ENCODE peak calls at places on chromosomes 1 and 21, in ten cellular contexts. Y is endothelial cell; F is D721Med; U is CD4-positive, alpha-beta T cell; X is endodermal cell; P is IMR-90; J is GM12864; M is HL-60; S is BJ; L is neural progenitor cell. Q is an unnamed sample.

GRCh38 chr1:46041551-46041950 is 90.9 kb downstream of the PIK3R3 start:
- DNase-seq in Y (no peak), F (no peak), U (no peak), X (no peak), P (no peak), J (no peak), M (no peak), S (no peak), L (no peak), Q (no peak)

GRCh38 chr1:56060901-56061300 is 518.5 kb downstream of the PLPP3 start:
- DNase-seq in Y (no peak), F (no peak), U (no peak), X (no peak), P (peak), J (no peak), M (no peak), S (peak), L (no peak), Q (no peak)

GRCh38 chr1:25769625-25770024 is 30.4 kb upstream of the SELENON start:
- DNase-seq in Y (no peak), F (no peak), U (no peak), X (no peak), P (no peak), J (no peak), M (no peak), S (no peak), L (no peak), Q (no peak)

GRCh38 chr1:41481109-41481775 is 3.2 kb downstream of the EDN2 start:
- DNase-seq in Y (no peak), F (no peak), U (no peak), X (no peak), P (no peak), J (no peak), M (no peak), S (no peak), L (no peak), Q (no peak)

GRCh38 chr1:167503626-167504458 is 14.5 kb downstream of the CD247 start:
- DNase-seq in Y (no peak), F (no peak), U (no peak), X (peak), P (no peak), J (no peak), M (no peak), S (no peak), L (no peak), Q (no peak)

GRCh38 chr1:89942825-89943658 is 51.9 kb upstream of the ZNF326 start:
- DNase-seq in Y (no peak), F (no peak), U (no peak), X (no peak), P (peak), J (no peak), M (peak), S (no peak), L (no peak), Q (no peak)

GRCh38 chr1:23526329-23527041 is 4.5 kb downstream of the E2F2 start:
- DNase-seq in Y (no peak), F (no peak), U (no peak), X (no peak), P (no peak), J (no peak), M (no peak), S (no peak), L (no peak), Q (no peak)

GRCh38 chr1:112325504-112325903 is 70.5 kb upstream of the CTTNBP2NL start:
- DNase-seq in Y (no peak), F (no peak), U (no peak), X (peak), P (no peak), J (no peak), M (no peak), S (no peak), L (peak), Q (no peak)

GRCh38 chr1:59738591-59739015 is 76.1 kb upstream of the HOOK1 start:
- DNase-seq in Y (no peak), F (no peak), U (no peak), X (no peak), P (peak), J (no peak), M (no peak), S (no peak), L (no peak), Q (no peak)

GRCh38 chr1:235161685-235162327 is 756 bp upstream of the RBM34 start:
- DNase-seq in Y (no peak), F (no peak), U (no peak), X (peak), P (no peak), J (no peak), M (no peak), S (no peak), L (peak), Q (no peak)

GRCh38 chr1:20100632-20101355 is 18.5 kb downstream of the PLA2G2D start:
- DNase-seq in Y (peak), F (no peak), U (no peak), X (peak), P (peak), J (no peak), M (no peak), S (no peak), L (peak), Q (peak)

GRCh38 chr1:32246888-32247273 is at the start of gene FAM167B:
- DNase-seq in Y (no peak), F (no peak), U (no peak), X (no peak), P (peak), J (no peak), M (no peak), S (peak), L (no peak), Q (no peak)

GRCh38 chr1:203265541-203265940 is 36.1 kb upstream of the CHIT1 start:
- DNase-seq in Y (no peak), F (no peak), U (no peak), X (no peak), P (no peak), J (no peak), M (no peak), S (no peak), L (no peak), Q (no peak)

GRCh38 chr21:42777064-42777756 is 102.1 kb downstream of the WDR4 start:
- DNase-seq in Y (no peak), F (no peak), U (no peak), X (no peak), P (no peak), J (no peak), M (no peak), S (no peak), L (no peak), Q (no peak)

GRCh38 chr1:9687876-9688582 is 36.5 kb downstream of the PIK3CD start:
- DNase-seq in Y (peak), F (no peak), U (no peak), X (peak), P (peak), J (no peak), M (no peak), S (no peak), L (peak), Q (peak)

GRCh38 chr21:45285266-45285931 is 2.3 kb downstream of the POFUT2 start:
- DNase-seq in Y (no peak), F (no peak), U (no peak), X (peak), P (no peak), J (no peak), M (no peak), S (no peak), L (no peak), Q (no peak)

GRCh38 chr1:79010589-79010988 is 4.1 kb upstream of the ADGRL4 start:
- DNase-seq in Y (no peak), F (no peak), U (no peak), X (no peak), P (no peak), J (no peak), M (no peak), S (no peak), L (no peak), Q (no peak)

GRCh38 chr1:221187174-221187573 is 307.9 kb downstream of the HLX start:
- DNase-seq in Y (no peak), F (no peak), U (no peak), X (no peak), P (peak), J (no peak), M (peak), S (no peak), L (no peak), Q (no peak)

GRCh38 chr1:36400825-36401601 is 3.3 kb upstream of the LSM10 start:
- DNase-seq in Y (peak), F (no peak), U (no peak), X (peak), P (peak), J (peak), M (peak), S (no peak), L (peak), Q (peak)

GRCh38 chr1:39623053-39623452 is 16.4 kb downstream of the HEYL start:
- DNase-seq in Y (no peak), F (no peak), U (no peak), X (no peak), P (no peak), J (no peak), M (no peak), S (no peak), L (no peak), Q (no peak)

GRCh38 chr1:166588741-166589140 is 250.5 kb upstream of the POGK start:
- DNase-seq in Y (no peak), F (no peak), U (no peak), X (no peak), P (no peak), J (no peak), M (no peak), S (no peak), L (no peak), Q (no peak)

GRCh38 chr1:18344755-18345154 is 136.0 kb upstream of the KLHDC7A start:
- DNase-seq in Y (no peak), F (peak), U (no peak), X (no peak), P (no peak), J (no peak), M (no peak), S (no peak), L (peak), Q (no peak)

GRCh38 chr1:70143052-70143659 is 62.2 kb downstream of the LRRC40 start:
- DNase-seq in Y (no peak), F (no peak), U (no peak), X (no peak), P (peak), J (no peak), M (no peak), S (no peak), L (no peak), Q (no peak)

GRCh38 chr1:52613611-52614373 is 11.6 kb downstream of the GPX7 start:
- DNase-seq in Y (no peak), F (no peak), U (no peak), X (peak), P (no peak), J (no peak), M (no peak), S (no peak), L (no peak), Q (no peak)

GRCh38 chr1:37477946-37478345 is 3.6 kb downstream of the ZC3H12A start:
- DNase-seq in Y (no peak), F (no peak), U (no peak), X (peak), P (no peak), J (no peak), M (no peak), S (no peak), L (no peak), Q (no peak)

GRCh38 chr21:31872452-31873274 is at the start of gene HUNK:
- DNase-seq in Y (peak), F (peak), U (no peak), X (peak), P (peak), J (no peak), M (no peak), S (no peak), L (peak), Q (peak)
- TF ChIP-seq CTCF in Y (no peak), F (peak), U (no peak), X (peak), P (peak), J (no peak), M (no peak), S (peak), L (no peak), Q (peak)

DNA sequence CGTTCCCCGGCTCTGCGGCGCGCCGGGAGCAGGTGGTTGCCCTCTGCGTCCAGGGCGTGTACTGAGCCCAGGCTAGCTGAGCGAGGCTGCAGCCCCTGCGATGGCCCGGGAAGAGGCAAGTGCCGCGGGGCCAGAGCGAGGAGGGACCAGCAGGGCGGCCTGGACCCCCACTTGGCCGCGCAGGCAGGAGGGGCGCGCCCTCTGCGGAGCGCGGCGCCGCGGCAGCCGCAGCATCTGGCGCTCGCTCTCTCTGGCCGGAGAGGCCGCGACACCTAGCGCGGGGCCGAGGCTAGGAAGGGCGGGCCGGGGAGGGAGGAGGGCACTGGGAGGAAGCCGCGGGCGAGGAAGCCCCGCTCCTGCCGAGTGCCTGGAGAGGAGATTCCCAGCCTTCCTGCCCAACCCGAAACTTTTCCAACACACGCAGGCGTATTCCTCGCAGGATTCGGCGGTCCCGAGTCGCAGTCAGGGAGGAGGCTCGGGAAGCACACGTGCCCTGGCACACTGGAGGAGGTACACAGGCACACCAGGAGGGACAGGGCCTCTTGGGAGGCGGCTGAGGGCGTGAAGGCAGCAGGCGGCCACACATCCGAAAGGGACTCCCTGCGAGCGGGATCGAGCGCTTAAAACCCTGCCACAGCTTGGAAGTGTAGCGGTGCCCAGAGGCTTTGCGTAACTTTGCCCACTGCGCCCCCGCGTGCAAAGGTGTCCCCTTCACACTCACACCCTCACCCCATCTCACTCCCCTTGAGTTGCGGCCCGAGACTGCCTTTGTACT is 4.8 kb upstream of the PROX1 start:
- DNase-seq in Y (peak), F (no peak), U (no peak), X (peak), P (no peak), J (no peak), M (no peak), S (no peak), L (peak), Q (peak)
- TF ChIP-seq CTCF in Y (no peak), F (no peak), U (no peak), X (peak), P (no peak), J (no peak), M (no peak), S (no peak), L (peak), Q (peak)

DNA sequence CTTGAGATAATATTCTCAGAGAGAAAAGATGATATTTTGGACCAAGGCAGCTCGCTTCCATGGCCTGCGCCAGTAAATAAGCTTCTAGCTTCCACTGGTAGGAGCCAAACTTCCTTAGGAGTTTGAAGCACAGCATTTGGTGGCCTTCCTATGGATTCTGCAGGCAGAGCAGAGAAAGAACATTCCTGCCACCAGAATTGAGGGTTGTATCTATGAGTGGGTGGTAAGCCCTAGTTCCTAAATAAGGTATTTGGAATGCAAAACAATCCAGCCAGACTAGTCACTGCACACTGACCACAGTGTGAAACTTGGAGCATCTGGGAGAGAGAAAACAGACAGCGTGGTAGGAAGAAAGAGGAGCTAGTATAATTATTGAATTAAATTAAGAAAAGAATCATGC is 54.1 kb upstream of the BCAR3 start:
- DNase-seq in Y (no peak), F (no peak), U (no peak), X (no peak), P (peak), J (no peak), M (no peak), S (peak), L (no peak), Q (no peak)
- TF ChIP-seq CTCF in Y (no peak), F (no peak), U (no peak), X (peak), P (peak), J (no peak), M (no peak), S (peak), L (no peak), Q (no peak)

DNA sequence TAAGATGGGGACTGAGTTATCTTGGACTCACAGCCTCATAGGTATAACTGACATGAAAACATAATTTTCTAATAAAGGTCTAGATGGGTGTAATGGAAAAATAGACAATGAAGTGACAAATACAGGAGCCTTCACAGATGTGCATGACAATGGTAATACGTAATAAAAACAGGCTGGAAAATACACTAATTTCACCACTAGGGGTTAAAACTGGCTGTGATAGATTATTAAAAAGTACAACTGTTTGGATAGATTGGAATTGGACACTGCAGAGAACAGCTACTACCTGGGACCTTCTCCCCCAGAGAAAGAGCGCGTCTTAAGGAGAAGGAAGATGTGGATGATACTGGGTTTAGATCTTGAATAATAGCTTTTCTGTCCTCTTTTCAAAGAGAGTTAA is 9.8 kb downstream of the KAZN start:
- DNase-seq in Y (no peak), F (no peak), U (no peak), X (no peak), P (no peak), J (no peak), M (no peak), S (no peak), L (no peak), Q (no peak)
- TF ChIP-seq CTCF in Y (peak), F (no peak), U (no peak), X (peak), P (no peak), J (no peak), M (no peak), S (no peak), L (peak), Q (peak)

GRCh38 chr1:97050501-97050900 is 328.9 kb downstream of the PTBP2 start:
- DNase-seq in Y (peak), F (no peak), U (no peak), X (no peak), P (peak), J (no peak), M (no peak), S (no peak), L (peak), Q (no peak)
- TF ChIP-seq CTCF in Y (no peak), F (peak), U (no peak), X (peak), P (peak), J (no peak), M (no peak), S (peak), L (peak), Q (peak)

Q was measured in neural crest cell.